ENCODE peak calls at places on chromosomes 1 and 21, in seven cellular contexts. V is sigmoid colon, U is GM12891, Q is esophagus squamous epithelium, H is heart left ventricle, S is HCT116, K is ovary. G is an unnamed sample.

GRCh38 chr1:162035241-162035640 is 11.6 kb upstream of the OLFML2B start:
- DNase-seq in V (no peak), Q (no peak), U (no peak), S (no peak), K (no peak), H (no peak), G (no peak)

GRCh38 chr1:152018537-152018936 is 18.3 kb downstream of the S100A11 start:
- DNase-seq in Q (no peak), S (no peak), V (no peak), U (no peak), H (no peak), K (no peak), G (peak; percentile 27)

GRCh38 chr1:38586993-38587646 is 272.5 kb downstream of the RRAGC start:
- DNase-seq in S (peak; percentile 24), H (peak; percentile 34), K (no peak), Q (no peak), V (peak; percentile 54), U (peak; percentile 66), G (peak; percentile 46)

GRCh38 chr21:14589855-14590563 is 43.9 kb upstream of the SAMSN1 start:
- DNase-seq in S (no peak), Q (no peak), H (no peak), K (no peak), U (no peak), V (no peak), G (no peak)

GRCh38 chr1:109787845-109788605 is 24.3 kb upstream of the EPS8L3 start:
- DNase-seq in Q (no peak), S (no peak), H (peak; percentile 17), U (no peak), K (no peak), V (peak; percentile 55), G (no peak)

GRCh38 chr1:195529881-195530280 is 1078.4 kb downstream of the KCNT2 start:
- DNase-seq in K (no peak), S (no peak), U (no peak), V (no peak), Q (no peak), H (no peak), G (no peak)

GRCh38 chr1:116033322-116033721 is 57.0 kb downstream of the SLC22A15 start:
- DNase-seq in U (no peak), Q (no peak), K (no peak), S (no peak), V (no peak), H (no peak), G (no peak)

GRCh38 chr1:156509424-156510035 is 9.0 kb upstream of the MEF2D start:
- DNase-seq in Q (no peak), H (no peak), K (peak; percentile 28), V (no peak), S (no peak), U (no peak), G (no peak)

GRCh38 chr1:159925713-159926066 is 383 bp upstream of the TAGLN2 start:
- DNase-seq in U (no peak), K (no peak), V (peak; percentile 80), H (peak; percentile 46), S (no peak), Q (no peak), G (no peak)

GRCh38 chr1:232950919-232951579 is 638 bp downstream of the NTPCR start:
- DNase-seq in U (no peak), H (no peak), S (no peak), V (no peak), Q (no peak), K (no peak), G (peak; percentile 59)

GRCh38 chr1:53524428-53525400 is 65.5 kb downstream of the DMRTB1 start:
- DNase-seq in Q (no peak), S (no peak), V (peak; percentile 76), K (peak; percentile 43), U (no peak), H (peak; percentile 57), G (no peak)

GRCh38 chr1:231806623-231807470 is 180.3 kb downstream of the DISC1 start:
- DNase-seq in S (peak; percentile 36), Q (no peak), H (peak; percentile 66), U (peak; percentile 49), K (no peak), V (peak; percentile 67), G (peak; percentile 67)

GRCh38 chr1:79711001-79711431 is 704.5 kb upstream of the ADGRL4 start:
- DNase-seq in Q (no peak), H (no peak), K (no peak), S (no peak), V (no peak), U (no peak), G (no peak)

GRCh38 chr21:36127977-36128376 is 6.9 kb upstream of the CBR3 start:
- DNase-seq in V (peak; percentile 64), Q (no peak), H (no peak), K (no peak), S (no peak), U (no peak), G (no peak)

GRCh38 chr1:36971832-36972231 is 62.5 kb downstream of the GRIK3 start:
- DNase-seq in Q (no peak), K (no peak), S (no peak), V (no peak), H (no peak), U (no peak), G (no peak)

GRCh38 chr1:227654858-227655752 is 80.0 kb downstream of the JMJD4 start:
- DNase-seq in H (no peak), K (no peak), S (no peak), U (no peak), V (no peak), Q (no peak), G (peak; percentile 12)

GRCh38 chr1:226708342-226708780 is 30.7 kb downstream of the ITPKB start:
- DNase-seq in Q (no peak), H (no peak), K (no peak), U (no peak), V (peak; percentile 84), S (no peak), G (peak; percentile 47)

GRCh38 chr1:87292684-87293493 is 35.8 kb upstream of the LMO4 start:
- DNase-seq in U (peak; percentile 17), S (peak; percentile 36), K (peak; percentile 42), H (peak; percentile 49), V (no peak), Q (no peak), G (peak; percentile 68)

GRCh38 chr1:47362828-47363227 is 29.2 kb downstream of the CMPK1 start:
- DNase-seq in S (no peak), U (no peak), K (no peak), V (no peak), Q (no peak), H (no peak), G (no peak)

GRCh38 chr1:240705584-240705983 is 93.6 kb upstream of the GREM2 start:
- DNase-seq in U (no peak), Q (no peak), H (no peak), K (no peak), V (no peak), S (no peak), G (no peak)

GRCh38 chr21:44714905-44715304 is 3.5 kb upstream of the TSPEAR start:
- DNase-seq in V (no peak), K (no peak), U (no peak), S (no peak), Q (no peak), H (no peak), G (no peak)

GRCh38 chr21:27571706-27572105 is 604.8 kb upstream of the ADAMTS5 start:
- DNase-seq in Q (no peak), S (no peak), U (no peak), K (no peak), V (no peak), H (no peak), G (no peak)

GRCh38 chr1:184075040-184076029 is 23.8 kb downstream of the TSEN15 start:
- DNase-seq in H (no peak), K (peak; percentile 18), Q (no peak), U (no peak), V (peak; percentile 82), S (peak; percentile 40), G (peak; percentile 51)
- TF ChIP-seq POLR2A in H (no peak), K (no peak), Q (no peak), U (no peak), V (no peak), S (no peak), G (no peak)

GRCh38 chr1:151007853-151008243 is 401 bp upstream of the PRUNE1 start:
- DNase-seq in K (no peak), V (no peak), Q (no peak), S (no peak), U (no peak), H (no peak), G (no peak)

GRCh38 chr1:151009206-151009587 is 948 bp downstream of the PRUNE1 start:
- DNase-seq in Q (no peak), S (no peak), U (no peak), K (no peak), H (no peak), V (no peak), G (no peak)

GRCh38 chr1:151010346-151010726 is 2.1 kb downstream of the PRUNE1 start:
- DNase-seq in U (no peak), K (no peak), H (no peak), V (no peak), S (no peak), Q (no peak), G (no peak)

GRCh38 chr1:151009674-151010345 is 1.6 kb downstream of the PRUNE1 start:
- DNase-seq in S (no peak), V (no peak), Q (no peak), K (no peak), U (no peak), H (no peak), G (no peak)

DNA sequence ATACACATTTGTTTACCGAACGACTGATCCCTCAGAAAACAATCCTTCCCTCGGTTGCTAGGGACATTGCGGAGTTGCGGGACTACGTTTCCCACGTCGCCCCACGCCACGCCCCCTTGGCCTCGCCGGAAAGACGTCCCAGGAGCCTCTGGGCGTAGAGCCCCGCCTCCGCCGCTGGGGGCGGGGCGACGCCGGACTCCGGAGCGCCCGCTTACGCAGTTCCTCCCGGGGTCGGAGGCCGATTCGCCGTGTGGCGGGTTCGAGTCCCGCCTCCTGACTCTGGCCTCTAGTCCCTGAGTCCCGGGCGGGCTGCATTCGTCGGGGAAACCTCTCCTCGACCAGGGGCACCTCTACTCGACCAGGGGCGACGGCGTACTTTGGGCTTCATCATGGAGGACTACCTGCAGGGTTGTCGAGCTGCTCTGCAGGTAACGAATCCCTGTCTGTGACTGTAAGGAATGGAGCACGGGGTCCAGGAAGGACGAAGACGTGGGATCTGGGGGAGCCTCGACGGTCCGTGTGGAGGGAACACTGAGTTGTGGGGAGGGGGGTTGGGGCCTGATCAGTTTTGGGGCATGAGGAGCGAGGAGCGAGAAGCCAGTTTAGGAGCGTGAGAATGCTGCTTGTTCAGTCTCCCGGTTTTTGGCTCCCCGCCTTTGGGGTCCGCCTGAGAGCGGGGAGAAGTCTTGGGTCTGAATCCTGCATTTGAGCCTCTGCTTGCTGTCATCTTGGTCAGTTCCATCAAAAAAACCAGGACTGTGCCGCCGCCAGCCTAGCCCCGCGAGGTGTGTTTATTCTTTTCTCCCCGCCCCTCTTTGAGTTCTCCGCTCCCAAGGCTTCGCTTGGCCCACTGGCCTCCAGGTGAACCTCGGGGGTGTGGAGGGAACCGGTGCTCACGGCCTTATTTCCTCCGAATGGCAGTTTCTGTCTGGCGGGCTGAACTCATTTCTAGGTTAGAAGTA is at the start of gene PRUNE1:
- DNase-seq in V (peak; percentile 98), Q (peak; percentile 64), S (peak; percentile 94), H (peak; percentile 98), U (peak; percentile 93), K (peak; percentile 97), G (peak; percentile 97)
- TF ChIP-seq POLR2A in V (peak; percentile 17), Q (peak; percentile 71), S (peak; percentile 58), H (peak; percentile 56), U (no peak), K (peak; percentile 74), G (peak; percentile 65)

GRCh38 chr1:18951818-18952391 is 4.6 kb downstream of the IFFO2 start:
- DNase-seq in S (no peak), V (no peak), U (peak; percentile 68), H (no peak), K (no peak), Q (no peak), G (no peak)
- TF ChIP-seq POLR2A in S (no peak), V (no peak), U (peak; percentile 56), H (no peak), K (no peak), Q (no peak), G (no peak)

GRCh38 chr1:98661544-98662353 is at the start of gene SNX7:
- DNase-seq in Q (no peak), V (peak; percentile 91), K (peak; percentile 84), H (peak; percentile 90), S (peak; percentile 32), U (peak; percentile 23), G (no peak)
- TF ChIP-seq POLR2A in Q (peak; percentile 48), V (no peak), K (no peak), H (no peak), S (no peak), U (no peak), G (no peak)

G was measured in erythroblast.